ENCODE peak calls at places on chromosome 18, in five cellular contexts. A is Kasumi-1; X is HS-5; N is CD4-positive, alpha-beta T cell; E is T-helper 17 cell. P is an unnamed sample.

GRCh38 chr18:75087119-75088020 is 121.6 kb downstream of the PTGR3 start:
- DNase-seq in A (no peak), X (no peak), N (no peak), E (no peak), P (no peak)

GRCh38 chr18:62346327-62347090 is 21.4 kb downstream of the TNFRSF11A start:
- DNase-seq in A (no peak), X (no peak), N (no peak), E (no peak), P (no peak)

GRCh38 chr18:77308216-77308615 is 58.6 kb downstream of the GALR1 start:
- DNase-seq in A (no peak), X (no peak), N (no peak), E (no peak), P (no peak)

GRCh38 chr18:5294113-5294617 is 1.4 kb downstream of the ZBTB14 start:
- DNase-seq in A (peak), X (no peak), N (peak), E (no peak), P (no peak)

GRCh38 chr18:49652841-49653240 is 91.0 kb downstream of the LIPG start:
- DNase-seq in A (no peak), X (no peak), N (no peak), E (no peak), P (no peak)

GRCh38 chr18:56542488-56542887 is 95.9 kb downstream of the TXNL1 start:
- DNase-seq in A (no peak), X (no peak), N (no peak), E (no peak), P (no peak)

GRCh38 chr18:58117685-58118403 is 73.8 kb downstream of the NEDD4L start:
- DNase-seq in A (no peak), X (peak), N (no peak), E (no peak), P (peak)

GRCh38 chr18:73666772-73667171 is 480.9 kb downstream of the FBXO15 start:
- DNase-seq in A (no peak), X (no peak), N (no peak), E (no peak), P (no peak)

GRCh38 chr18:77022116-77022515 is 110.5 kb downstream of the MBP start:
- DNase-seq in A (no peak), X (no peak), N (no peak), E (no peak), P (no peak)

GRCh38 chr18:66819235-66819634 is 215.3 kb upstream of the CDH19 start:
- DNase-seq in A (peak), X (no peak), N (no peak), E (no peak), P (no peak)

GRCh38 chr18:41809652-41810051 is 145.4 kb upstream of the PIK3C3 start:
- DNase-seq in A (no peak), X (no peak), N (no peak), E (no peak), P (no peak)

GRCh38 chr18:48410095-48410920 is 1.1 kb upstream of the ZBTB7C start:
- DNase-seq in A (peak), X (peak), N (peak), E (peak), P (peak)

GRCh38 chr18:77651441-77651840 is 401.8 kb downstream of the GALR1 start:
- DNase-seq in A (no peak), X (no peak), N (no peak), E (no peak), P (no peak)

GRCh38 chr18:62420513-62421209 is 95.6 kb downstream of the TNFRSF11A start:
- DNase-seq in A (no peak), X (no peak), N (peak), E (peak), P (peak)

GRCh38 chr18:7512326-7512725 is 54.8 kb upstream of the PTPRM start:
- DNase-seq in A (no peak), X (no peak), N (no peak), E (no peak), P (peak)

GRCh38 chr18:9854801-9855676 is 30.7 kb upstream of the TXNDC2 start:
- DNase-seq in A (no peak), X (no peak), N (no peak), E (no peak), P (no peak)

GRCh38 chr18:23932385-23933067 is 82.0 kb upstream of the TTC39C start:
- DNase-seq in A (no peak), X (no peak), N (no peak), E (no peak), P (no peak)

GRCh38 chr18:59697236-59697932 is at the start of gene CCBE1:
- DNase-seq in A (no peak), X (peak), N (no peak), E (no peak), P (peak)

GRCh38 chr18:78973357-78974083 is 6.1 kb upstream of the SALL3 start:
- DNase-seq in A (no peak), X (no peak), N (no peak), E (no peak), P (no peak)

GRCh38 chr18:13259701-13260100 is 41.1 kb downstream of the LDLRAD4 start:
- DNase-seq in A (no peak), X (no peak), N (no peak), E (no peak), P (no peak)

GRCh38 chr18:32455346-32455745 is 15.3 kb downstream of the GAREM1 start:
- DNase-seq in A (no peak), X (no peak), N (no peak), E (no peak), P (no peak)

GRCh38 chr18:48541026-48541746 is 2.4 kb downstream of the CTIF start:
- DNase-seq in A (peak), X (no peak), N (no peak), E (no peak), P (peak)

GRCh38 chr18:12374398-12374797 is 2.6 kb downstream of the AFG3L2 start:
- DNase-seq in A (no peak), X (no peak), N (no peak), E (no peak), P (no peak)

GRCh38 chr18:33440384-33441043 is at the start of gene CCDC178:
- DNase-seq in A (no peak), X (no peak), N (no peak), E (no peak), P (peak)

GRCh38 chr18:79697976-79698375 is 18.4 kb downstream of the CTDP1 start:
- DNase-seq in A (no peak), X (no peak), N (no peak), E (no peak), P (no peak)

GRCh38 chr18:24987271-24987932 is 364.6 kb downstream of the ZNF521 start:
- DNase-seq in A (no peak), X (no peak), N (no peak), E (no peak), P (peak)

P was measured in GM03348.